ENCODE peak calls at places on chromosomes 2 and 18, in four cellular contexts. W is uterus, L is thoracic aorta, N is mammary epithelial cell. H is an unnamed sample.

GRCh38 chr2:205879362-205879761 is 197.1 kb downstream of the NRP2 start:
- DNase-seq in W (no peak), N (no peak), L (no peak), H (no peak)

GRCh38 chr2:30823452-30823851 is 16.2 kb upstream of the CAPN13 start:
- DNase-seq in N (no peak), W (no peak), L (no peak), H (no peak)

GRCh38 chr18:53757346-53757745 is 467.1 kb downstream of the MBD2 start:
- DNase-seq in N (no peak), L (no peak), W (no peak), H (no peak)

GRCh38 chr2:45299361-45299760 is 290.1 kb upstream of the SIX2 start:
- DNase-seq in L (no peak), W (no peak), N (no peak), H (no peak)

GRCh38 chr2:61550375-61551209 is 12.4 kb upstream of the XPO1 start:
- DNase-seq in N (no peak), L (no peak), W (no peak), H (no peak)

GRCh38 chr18:11700876-11701275 is 11.8 kb downstream of the GNAL start:
- DNase-seq in L (no peak), W (no peak), N (no peak), H (no peak)

GRCh38 chr2:143162997-143163396 is 33.8 kb downstream of the ARHGAP15 start:
- DNase-seq in L (no peak), W (no peak), N (no peak), H (no peak)

GRCh38 chr2:121605820-121606733 is 43.2 kb downstream of the CLASP1 start:
- DNase-seq in N (no peak), L (no peak), W (no peak), H (no peak)

GRCh38 chr2:27285481-27285880 is 3.3 kb downstream of the TRIM54 start:
- DNase-seq in L (no peak), N (no peak), W (no peak), H (no peak)

GRCh38 chr2:27281855-27282559 is at the start of gene TRIM54:
- DNase-seq in L (no peak), W (no peak), N (no peak), H (no peak)

GRCh38 chr2:27281442-27281841 is 787 bp upstream of the TRIM54 start:
- DNase-seq in L (no peak), W (no peak), N (no peak), H (no peak)

GRCh38 chr2:27282892-27283291 is 663 bp downstream of the TRIM54 start:
- DNase-seq in W (no peak), N (no peak), L (no peak), H (no peak)

GRCh38 chr2:27284989-27285388 is 2.8 kb downstream of the TRIM54 start:
- DNase-seq in W (no peak), L (no peak), N (no peak), H (no peak)
- H3K4me3 ChIP-seq in W (no peak), L (no peak), N (no peak), H (no peak)

GRCh38 chr2:84527137-84528129 is 11.1 kb downstream of the DNAH6 start:
- DNase-seq in N (peak), W (no peak), L (no peak), H (no peak)

GRCh38 chr2:84532291-84532690 is 16.0 kb downstream of the DNAH6 start:
- DNase-seq in N (no peak), L (no peak), W (no peak), H (no peak)

DNA sequence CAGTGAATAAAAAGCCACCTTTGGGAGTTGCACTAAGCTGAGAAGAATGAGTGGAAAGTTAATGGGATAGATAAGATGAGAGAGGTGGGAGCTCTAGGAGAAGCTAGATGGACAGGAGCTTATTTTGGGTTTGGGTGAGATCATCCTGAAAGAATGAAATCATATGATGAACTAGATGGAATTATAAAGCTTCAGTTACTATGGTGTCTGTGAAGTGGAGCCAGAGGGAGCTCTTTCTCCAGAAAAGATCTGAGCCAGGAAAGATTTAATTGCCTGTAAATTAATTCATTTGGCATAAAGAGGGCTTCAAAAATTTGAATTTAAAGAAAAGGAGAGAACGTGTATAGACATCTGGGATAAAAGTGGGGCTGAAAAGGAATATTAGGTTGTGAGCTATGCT is 10.3 kb downstream of the DNAH6 start:
- DNase-seq in N (no peak), W (no peak), L (no peak), H (no peak)
- TF ChIP-seq CTCF in N (no peak), W (no peak), L (no peak), H (no peak)

GRCh38 chr2:42663106-42663755 is 94.8 kb downstream of the MTA3 start:
- DNase-seq in W (peak), N (peak), L (no peak), H (peak)

GRCh38 chr2:42659601-42660000 is 91.2 kb downstream of the MTA3 start:
- DNase-seq in W (no peak), L (no peak), N (no peak), H (no peak)

DNA sequence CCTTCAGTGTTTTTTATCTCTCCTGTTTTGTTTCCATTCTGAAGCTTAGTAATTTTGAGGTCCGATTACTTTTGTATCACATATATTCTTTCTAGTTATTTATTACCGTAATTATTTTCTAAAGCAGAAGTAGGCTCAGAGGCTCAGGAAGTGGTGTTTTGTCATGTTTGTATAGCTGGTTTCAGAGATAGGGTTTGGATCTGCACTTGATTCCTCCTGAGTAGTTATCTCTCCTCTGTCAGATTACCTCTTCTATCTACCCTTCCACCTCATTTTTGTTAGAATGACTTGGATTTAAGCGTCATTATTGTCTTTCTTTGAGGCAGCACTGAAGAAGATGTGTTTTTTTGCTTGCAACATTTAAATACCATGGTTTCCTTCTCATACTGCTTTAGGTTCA is 95.4 kb downstream of the MTA3 start:
- DNase-seq in W (no peak), N (no peak), L (no peak), H (no peak)
- H3K27ac ChIP-seq in W (no peak), N (no peak), L (no peak), H (no peak)

DNA sequence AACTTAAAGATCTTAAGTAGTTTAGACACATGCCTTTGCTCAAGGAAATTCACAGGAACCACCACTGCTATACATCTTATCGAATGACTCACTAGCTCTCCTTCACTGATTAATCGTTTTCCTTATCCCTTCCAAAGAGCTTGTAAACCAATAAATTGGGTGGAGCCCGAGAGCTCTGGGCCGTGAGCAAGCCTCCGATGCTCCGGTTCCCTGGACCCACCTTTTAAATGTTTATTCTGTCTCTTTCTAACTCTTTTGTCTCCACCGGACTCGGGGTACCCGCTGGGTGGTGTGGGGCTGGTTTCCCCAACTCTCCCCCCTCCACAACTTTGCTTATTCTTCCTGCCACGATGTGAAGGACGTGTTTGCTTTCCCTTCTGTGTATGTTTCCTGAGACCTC is 292.9 kb upstream of the TMEFF2 start:
- DNase-seq in W (no peak), N (no peak), L (no peak), H (no peak)
- H3K4me3 ChIP-seq in W (no peak), N (no peak), L (no peak), H (no peak)

DNA sequence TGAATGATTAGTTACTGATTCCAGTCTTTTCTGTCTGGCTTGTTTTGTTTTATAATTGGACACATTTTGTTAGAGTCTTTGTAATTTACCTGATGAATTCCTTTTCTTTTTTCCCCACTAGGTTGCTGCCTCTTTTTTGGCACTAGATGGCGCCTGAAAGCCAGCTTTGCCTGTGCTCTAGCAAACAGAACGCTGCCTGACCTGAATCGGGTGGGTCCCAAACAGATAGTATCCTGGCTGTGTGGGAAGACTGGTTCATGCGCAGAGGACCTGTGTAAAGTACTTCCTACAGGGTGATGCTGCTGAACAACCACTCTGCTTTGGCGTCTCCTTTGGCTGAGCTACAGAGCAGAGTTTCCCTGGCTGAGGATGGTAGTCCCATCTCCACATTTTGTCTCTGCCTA is 288.2 kb downstream of the IKZF2 start:
- DNase-seq in N (peak), W (no peak), L (no peak), H (no peak)
- TF ChIP-seq CTCF in N (peak), W (no peak), L (no peak), H (no peak)

DNA sequence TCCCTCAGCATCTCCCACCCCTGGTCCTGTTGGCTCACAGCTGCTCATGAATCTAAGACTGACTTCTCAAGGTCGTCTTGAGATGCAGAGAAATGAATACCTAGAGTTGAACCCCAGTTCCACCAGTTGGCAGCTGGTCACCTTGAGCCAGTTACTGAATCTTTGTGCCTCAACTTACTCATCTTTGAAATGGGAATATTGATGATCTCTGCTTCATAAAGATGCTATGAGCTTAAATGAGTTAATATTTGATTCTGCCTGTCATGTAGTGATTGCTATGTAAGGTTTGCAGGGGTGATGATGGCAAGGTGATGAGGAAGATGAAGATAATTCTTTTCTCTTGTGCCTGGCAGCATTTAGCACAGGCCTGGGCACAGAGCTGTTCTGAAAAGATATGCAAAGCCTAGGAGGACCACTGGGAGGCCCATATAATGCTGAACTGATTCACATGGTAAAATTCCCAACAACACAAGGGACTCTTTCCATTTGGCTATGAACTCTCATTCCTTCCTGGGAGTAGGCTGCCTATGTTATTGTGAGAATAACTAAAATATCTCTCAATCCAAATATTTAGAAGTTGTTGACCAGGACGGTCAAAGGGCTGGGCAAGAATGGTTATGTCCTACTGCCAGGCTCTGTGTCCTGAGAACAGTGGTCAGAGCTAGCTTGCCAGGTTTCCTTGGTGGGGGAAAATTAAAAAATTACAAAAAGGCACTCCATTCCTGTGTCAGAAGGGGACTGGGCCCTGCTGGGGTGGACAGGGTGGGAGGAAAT is 70.9 kb downstream of the APOB start:
- DNase-seq in L (no peak), W (no peak), N (no peak), H (no peak)
- H3K27ac ChIP-seq in L (peak), W (no peak), N (no peak), H (peak)

GRCh38 chr2:66576381-66577330 is 141.7 kb downstream of the MEIS1 start:
- DNase-seq in W (peak), L (no peak), N (peak), H (peak)

GRCh38 chr2:66578853-66579158 is 143.9 kb downstream of the MEIS1 start:
- DNase-seq in L (no peak), W (no peak), N (no peak), H (no peak)

GRCh38 chr2:66578067-66578852 is 143.3 kb downstream of the MEIS1 start:
- DNase-seq in W (peak), N (no peak), L (no peak), H (no peak)

GRCh38 chr2:66575625-66576371 is 140.9 kb downstream of the MEIS1 start:
- DNase-seq in N (no peak), W (peak), L (no peak), H (peak)

GRCh38 chr2:66577331-66578041 is 142.6 kb downstream of the MEIS1 start:
- DNase-seq in W (peak), L (no peak), N (no peak), H (peak)
- H3K4me3 ChIP-seq in W (peak), L (peak), N (peak), H (peak)

DNA sequence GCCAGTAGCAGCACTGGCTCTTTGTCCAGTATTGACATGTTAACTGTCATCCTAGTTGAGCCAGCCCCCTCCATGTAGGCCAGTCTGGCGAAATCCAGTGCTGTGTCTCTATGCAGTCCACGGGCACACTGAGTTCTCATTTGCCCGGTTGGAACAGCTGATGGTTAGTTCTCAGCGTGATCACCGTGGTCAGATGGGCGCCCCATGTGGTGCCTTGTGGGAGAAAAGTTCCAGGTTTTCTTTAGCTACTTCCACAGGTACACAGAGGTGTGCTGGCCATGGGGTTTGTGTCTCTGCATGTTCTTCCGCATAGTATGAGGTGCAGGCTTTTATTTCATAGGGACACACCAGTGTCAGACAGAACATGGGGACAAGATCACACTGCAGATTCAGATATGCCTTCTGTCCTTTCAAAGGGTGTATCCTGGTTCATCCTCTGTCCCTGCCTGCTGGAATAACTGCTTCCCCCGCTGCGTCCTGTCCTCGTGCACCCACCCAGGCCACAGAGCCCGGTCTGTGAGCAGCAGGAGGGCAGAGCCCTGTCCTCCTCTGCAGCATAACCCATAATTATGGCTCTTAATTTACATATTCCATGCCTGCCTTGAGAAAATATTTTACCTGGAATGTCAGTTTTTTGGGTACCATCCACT is 334.1 kb downstream of the GBX2 start:
- DNase-seq in W (no peak), L (no peak), N (no peak), H (no peak)
- TF ChIP-seq CTCF in W (no peak), L (no peak), N (no peak), H (no peak)

DNA sequence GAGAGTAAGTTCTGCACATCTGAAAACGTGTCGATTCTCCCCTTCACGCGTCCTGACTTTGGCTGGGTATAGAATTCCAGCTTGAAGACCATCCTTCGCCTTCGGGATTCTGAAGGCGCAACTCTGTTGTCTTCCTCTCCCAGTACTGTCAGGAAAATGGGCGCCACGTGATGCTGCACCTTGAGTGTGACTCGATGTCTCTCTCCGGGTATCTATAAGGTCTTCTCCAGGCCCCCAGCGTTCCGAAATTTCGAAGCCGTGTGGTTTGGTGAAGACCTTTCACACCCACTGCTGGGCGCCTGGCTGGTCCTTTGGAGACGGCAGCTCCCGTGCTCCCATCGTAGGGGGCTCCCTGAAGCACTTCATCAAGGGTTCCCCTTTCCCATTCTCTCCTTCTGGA is 203.7 kb downstream of the HDAC4 start:
- DNase-seq in L (no peak), N (no peak), W (peak), H (no peak)
- H3K27ac ChIP-seq in L (no peak), N (no peak), W (no peak), H (no peak)

H was measured in ascending aorta.